ENCODE peak calls at places on chromosomes 16 and 17, in four cellular contexts. Y is GM12878, J is K562, G is HL-60. W is an unnamed sample.

GRCh38 chr17:43974541-43975315 is 21.0 kb upstream of the PYY start:
- DNase-seq in Y (no peak), J (no peak), G (no peak), W (no peak)

GRCh38 chr17:73551756-73552155 is 92.5 kb downstream of the SDK2 start:
- DNase-seq in Y (no peak), J (no peak), G (no peak), W (no peak)

GRCh38 chr16:30112197-30113030 is 923 bp downstream of the GDPD3 start:
- DNase-seq in Y (no peak), J (peak), G (peak), W (no peak)

GRCh38 chr17:80695979-80696378 is 151.3 kb downstream of the RPTOR start:
- DNase-seq in Y (no peak), J (no peak), G (no peak), W (no peak)

GRCh38 chr17:75908201-75908600 is 3.5 kb upstream of the MRPL38 start:
- DNase-seq in Y (no peak), J (no peak), G (no peak), W (no peak)

GRCh38 chr16:84641643-84642358 is 6.5 kb upstream of the KLHL36 start:
- DNase-seq in Y (no peak), J (no peak), G (no peak), W (no peak)

GRCh38 chr16:75550211-75550662 is 5.8 kb downstream of the TMEM231 start:
- DNase-seq in Y (peak), J (no peak), G (peak), W (no peak)

GRCh38 chr17:35747540-35748017 is 5.5 kb downstream of the GAS2L2 start:
- DNase-seq in Y (peak), J (peak), G (peak), W (peak)

GRCh38 chr17:71071837-71072236 is 902.5 kb downstream of the KCNJ2 start:
- DNase-seq in Y (no peak), J (no peak), G (no peak), W (no peak)

GRCh38 chr17:17446666-17447155 is 30.1 kb upstream of the MED9 start:
- DNase-seq in Y (no peak), J (no peak), G (no peak), W (no peak)

GRCh38 chr16:85894266-85894665 is 4.7 kb upstream of the IRF8 start:
- DNase-seq in Y (no peak), J (no peak), G (no peak), W (no peak)

GRCh38 chr16:10931977-10932632 is 10.2 kb downstream of the DEXI start:
- DNase-seq in Y (no peak), J (no peak), G (no peak), W (no peak)

GRCh38 chr17:7293821-7294613 is 422 bp downstream of the YBX2 start:
- DNase-seq in Y (no peak), J (peak), G (no peak), W (no peak)

GRCh38 chr17:7700510-7700909 is 4.5 kb upstream of the EFNB3 start:
- DNase-seq in Y (no peak), J (peak), G (no peak), W (no peak)

GRCh38 chr17:27241346-27241946 is 52.5 kb upstream of the WSB1 start:
- DNase-seq in Y (no peak), J (no peak), G (no peak), W (no peak)

GRCh38 chr16:72961115-72961832 is 86.7 kb downstream of the ZFHX3 start:
- DNase-seq in Y (no peak), J (peak), G (no peak), W (no peak)

GRCh38 chr16:86252596-86252995 is 257.7 kb upstream of the FOXF1 start:
- DNase-seq in Y (no peak), J (peak), G (no peak), W (no peak)

GRCh38 chr17:82913304-82914043 is 73.7 kb upstream of the ZNF750 start:
- DNase-seq in Y (no peak), J (no peak), G (no peak), W (no peak)

GRCh38 chr17:6072157-6072556 is 2.0 kb downstream of the WSCD1 start:
- DNase-seq in Y (no peak), J (no peak), G (no peak), W (no peak)

GRCh38 chr17:2598166-2598565 is 4.7 kb downstream of the PAFAH1B1 start:
- DNase-seq in Y (no peak), J (no peak), G (no peak), W (no peak)

GRCh38 chr16:46884513-46885293 is 541 bp downstream of the GPT2 start:
- DNase-seq in Y (no peak), J (peak), G (no peak), W (no peak)

GRCh38 chr16:89193021-89193575 is 7.2 kb downstream of the SLC22A31 start:
- DNase-seq in Y (no peak), J (peak), G (peak), W (no peak)

GRCh38 chr17:29069526-29070041 is 26.6 kb downstream of the PIPOX start:
- DNase-seq in Y (no peak), J (peak), G (no peak), W (no peak)

GRCh38 chr16:977096-977701 is 4.4 kb upstream of the SOX8 start:
- DNase-seq in Y (no peak), J (no peak), G (no peak), W (no peak)

GRCh38 chr17:68790481-68790880 is 164.7 kb downstream of the ABCA8 start:
- DNase-seq in Y (no peak), J (no peak), G (no peak), W (no peak)

GRCh38 chr16:87303431-87303930 is 13.7 kb downstream of the C16orf95 start:
- DNase-seq in Y (no peak), J (peak), G (peak), W (no peak)

GRCh38 chr17:61583660-61584264 is 7.3 kb downstream of the NACA2 start:
- DNase-seq in Y (no peak), J (no peak), G (no peak), W (no peak)

GRCh38 chr17:72336026-72336803 is 215.4 kb downstream of the SOX9 start:
- DNase-seq in Y (no peak), J (no peak), G (no peak), W (no peak)

GRCh38 chr17:3659541-3660111 is 8.8 kb downstream of the TAX1BP3 start:
- DNase-seq in Y (no peak), J (peak), G (no peak), W (no peak)

GRCh38 chr16:27724491-27724878 is 174.5 kb downstream of the KATNIP start:
- DNase-seq in Y (no peak), J (no peak), G (no peak), W (no peak)

GRCh38 chr17:44350733-44351226 is 5.7 kb downstream of the GRN start:
- DNase-seq in Y (peak), J (peak), G (no peak), W (peak)

GRCh38 chr17:58969156-58969555 is 137.5 kb downstream of the TRIM37 start:
- DNase-seq in Y (no peak), J (no peak), G (no peak), W (no peak)

GRCh38 chr17:3529817-3530741 is 27.5 kb downstream of the TRPV3 start:
- DNase-seq in Y (no peak), J (no peak), G (no peak), W (no peak)

GRCh38 chr17:61486135-61487120 is 34.2 kb downstream of the TBX4 start:
- DNase-seq in Y (no peak), J (no peak), G (no peak), W (no peak)

GRCh38 chr17:82014432-82014831 is 8.2 kb downstream of the CENPX start:
- DNase-seq in Y (no peak), J (no peak), G (no peak), W (no peak)

GRCh38 chr17:68771867-68772515 is 170.8 kb upstream of the FAM20A start:
- DNase-seq in Y (no peak), J (peak), G (no peak), W (no peak)

GRCh38 chr17:37813753-37814152 is 68.9 kb upstream of the HNF1B start:
- DNase-seq in Y (no peak), J (no peak), G (no peak), W (no peak)

DNA sequence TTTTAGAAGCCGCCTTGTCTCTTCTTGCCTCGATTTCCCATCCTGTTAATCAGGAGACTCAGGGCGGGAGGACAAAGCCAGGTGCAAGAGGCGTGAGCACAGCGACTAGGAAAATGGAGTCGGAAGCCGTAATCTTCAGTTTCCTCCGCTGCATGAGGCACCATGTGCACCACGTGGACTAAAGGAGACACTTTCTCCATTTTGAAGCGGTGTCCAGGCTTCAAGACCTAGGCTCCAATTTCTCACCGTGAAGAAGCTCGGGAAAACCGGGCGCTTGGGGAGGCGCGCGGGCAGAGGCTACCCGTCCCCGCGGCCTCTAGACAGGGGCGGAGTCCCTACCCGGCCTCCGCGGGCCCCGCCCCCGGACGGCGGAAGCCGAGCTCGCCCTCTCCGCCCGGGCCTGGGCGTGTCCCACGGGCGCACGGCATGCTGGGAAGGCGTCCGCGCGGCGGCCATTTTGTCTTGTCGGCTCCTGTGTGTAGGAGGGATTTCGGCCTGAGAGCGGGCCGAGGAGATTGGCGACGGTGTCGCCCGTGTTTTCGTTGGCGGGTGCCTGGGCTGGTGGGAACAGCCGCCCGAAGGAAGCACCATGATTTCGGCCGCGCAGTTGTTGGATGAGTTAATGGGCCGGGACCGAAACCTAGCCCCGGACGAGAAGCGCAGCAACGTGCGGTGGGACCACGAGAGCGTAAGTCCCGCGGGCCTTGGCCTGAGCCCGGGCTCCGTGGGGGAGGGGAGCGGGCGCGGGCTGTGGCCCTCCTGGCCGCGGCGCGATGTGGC is at the start of gene LUC7L3:
- DNase-seq in Y (peak), J (peak), G (peak), W (peak)
- TF ChIP-seq SPI1 in Y (no peak), J (no peak), G (no peak), W (no peak)

GRCh38 chr16:9503251-9503986 is 412.0 kb downstream of the HAPSTR1 start:
- DNase-seq in Y (no peak), J (no peak), G (no peak), W (no peak)
- TF ChIP-seq POLR2AphosphoS5 in Y (no peak), J (no peak), G (no peak), W (no peak)

DNA sequence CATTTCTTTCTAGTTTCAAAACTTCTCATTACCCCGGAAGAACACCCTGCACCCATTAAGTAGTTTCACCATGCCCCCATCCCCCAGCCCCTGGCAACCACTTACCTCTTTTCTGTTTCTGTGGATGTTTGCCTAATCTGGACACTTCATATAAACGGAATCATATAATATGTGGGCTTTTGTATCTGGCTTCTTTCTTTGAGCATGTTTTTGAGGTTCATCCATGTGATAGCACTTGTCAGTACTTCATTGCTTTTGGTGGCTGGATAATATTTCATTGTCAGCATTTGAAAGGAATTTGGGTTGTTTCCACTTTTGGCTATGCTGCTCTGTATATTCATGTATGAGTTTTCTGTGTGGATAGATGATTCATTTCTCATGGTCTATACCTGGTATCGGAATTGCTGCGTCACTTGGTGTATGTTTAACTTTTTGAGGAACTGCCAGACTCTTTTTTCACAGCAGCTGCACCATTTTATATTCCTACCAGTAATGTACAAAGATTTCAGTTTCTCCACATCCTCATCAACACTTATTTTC is 30.0 kb upstream of the SLC5A10 start:
- DNase-seq in Y (peak), J (no peak), G (no peak), W (no peak)
- TF ChIP-seq SPI1 in Y (peak), J (peak), G (peak), W (peak)

GRCh38 chr17:66458782-66459181 is 156.4 kb downstream of the PRKCA start:
- DNase-seq in Y (no peak), J (no peak), G (no peak), W (no peak)

GRCh38 chr17:66451188-66452149 is 149.1 kb downstream of the PRKCA start:
- DNase-seq in Y (no peak), J (peak), G (no peak), W (no peak)

GRCh38 chr17:66450857-66451158 is 148.4 kb downstream of the PRKCA start:
- DNase-seq in Y (no peak), J (no peak), G (no peak), W (no peak)

GRCh38 chr17:66459811-66460270 is 157.4 kb downstream of the PRKCA start:
- DNase-seq in Y (no peak), J (no peak), G (peak), W (no peak)

DNA sequence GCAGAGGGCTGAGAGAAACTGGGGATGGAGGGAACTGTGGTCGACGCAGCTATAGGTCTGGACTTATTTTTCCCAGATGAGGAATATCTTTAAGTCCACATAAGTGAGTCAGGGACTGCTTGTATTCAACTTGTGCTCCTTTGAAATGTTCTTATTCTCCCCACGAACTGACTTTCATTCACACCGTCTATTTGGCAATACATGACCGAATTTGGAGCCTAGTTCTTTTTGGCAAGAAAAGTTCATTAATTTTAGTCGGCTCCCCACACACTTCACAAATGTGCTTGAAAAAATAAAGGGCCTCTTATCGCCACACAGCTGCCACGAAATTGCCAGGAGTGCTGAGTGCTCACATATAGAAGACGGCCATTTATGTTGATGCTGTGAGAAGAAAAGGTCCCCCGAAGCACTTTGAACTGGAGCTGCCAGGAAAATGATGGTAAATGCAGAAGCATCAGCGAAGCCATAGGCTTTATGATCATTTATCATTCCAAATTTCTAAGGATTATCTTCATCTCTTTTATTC is 152.7 kb downstream of the PRKCA start:
- DNase-seq in Y (no peak), J (no peak), G (no peak), W (no peak)
- TF ChIP-seq POLR2AphosphoS5 in Y (no peak), J (no peak), G (no peak), W (no peak)

GRCh38 chr16:51151435-51151950 is 423 bp upstream of the SALL1 start:
- DNase-seq in Y (no peak), J (no peak), G (no peak), W (no peak)
- TF ChIP-seq SPI1 in Y (no peak), J (no peak), G (no peak), W (no peak)

DNA sequence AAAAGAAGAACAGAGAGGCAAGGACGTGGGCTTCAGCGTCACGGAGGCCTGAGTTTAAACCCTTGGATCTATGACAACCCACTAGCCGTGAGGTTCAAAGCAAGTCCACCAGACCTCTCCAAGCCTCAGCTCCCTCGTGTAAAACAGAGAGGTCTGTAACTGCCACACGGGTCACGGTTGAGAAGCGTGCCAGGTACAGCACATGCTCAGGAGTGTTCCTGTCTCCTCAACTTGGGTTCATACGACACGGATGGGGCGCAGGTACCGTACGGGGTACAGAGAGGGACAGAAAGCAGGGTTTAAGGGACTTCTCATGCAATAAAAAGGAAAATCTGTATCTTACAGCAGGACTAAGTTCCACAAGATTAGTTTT is 91.7 kb downstream of the NXN start:
- DNase-seq in Y (no peak), J (no peak), G (no peak), W (no peak)
- TF ChIP-seq POLR2AphosphoS5 in Y (no peak), J (no peak), G (no peak), W (no peak)

DNA sequence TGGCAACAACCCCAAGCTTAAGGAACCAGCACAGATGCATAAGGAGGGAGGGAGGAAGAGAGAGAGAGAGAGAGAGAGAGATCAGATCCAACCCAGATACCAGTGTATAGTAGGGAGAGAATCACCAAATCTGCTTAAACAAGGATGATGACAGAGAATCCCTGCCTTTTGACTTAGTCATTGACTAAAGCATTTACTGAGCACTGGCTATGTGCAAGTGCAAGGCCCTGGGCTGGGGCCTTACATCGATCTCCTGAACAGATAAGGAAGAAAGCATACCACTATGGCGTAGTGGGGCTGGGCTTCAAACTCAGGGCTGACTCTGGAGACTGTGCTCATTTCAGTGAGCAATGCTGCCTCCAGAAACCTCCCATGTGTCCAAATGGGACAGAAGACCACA is 15.8 kb downstream of the TSNAXIP1 start:
- DNase-seq in Y (no peak), J (no peak), G (no peak), W (no peak)
- TF ChIP-seq SPI1 in Y (no peak), J (no peak), G (no peak), W (no peak)

W was measured in GM12891.